ENCODE peak calls at places on chromosomes 6 and 20, in eight cellular contexts. Z, R, O, I, Q, K, F and C are unnamed samples.

GRCh38 chr6:166005401-166005845 is 162.2 kb downstream of the TBXT start:
- DNase-seq in Z (no peak), R (no peak), O (peak), I (no peak), Q (no peak), K (no peak), F (peak), C (no peak)

GRCh38 chr20:32501709-32502108 is 83.4 kb downstream of the NOL4L start:
- DNase-seq in Z (no peak), R (no peak), O (no peak), I (no peak), Q (no peak), K (no peak), F (no peak), C (no peak)

GRCh38 chr20:40860487-40860902 is 168.1 kb upstream of the TOP1 start:
- DNase-seq in Z (no peak), R (no peak), O (no peak), I (no peak), Q (peak), K (no peak), F (no peak), C (no peak)

GRCh38 chr6:131765081-131765852 is 42.6 kb upstream of the ENPP1 start:
- DNase-seq in Z (no peak), R (no peak), O (peak), I (no peak), Q (no peak), K (no peak), F (no peak), C (no peak)

GRCh38 chr6:168851460-168852103 is 402.1 kb downstream of the THBS2 start:
- DNase-seq in Z (no peak), R (no peak), O (no peak), I (no peak), Q (no peak), K (no peak), F (no peak), C (no peak)

GRCh38 chr6:5638666-5639065 is 368.1 kb downstream of the NRN1 start:
- DNase-seq in Z (no peak), R (no peak), O (no peak), I (no peak), Q (no peak), K (no peak), F (no peak), C (no peak)

GRCh38 chr20:58549681-58550542 is 34.7 kb upstream of the APCDD1L start:
- DNase-seq in Z (no peak), R (no peak), O (no peak), I (no peak), Q (no peak), K (no peak), F (no peak), C (no peak)

GRCh38 chr20:63253438-63254236 is 626 bp downstream of the NKAIN4 start:
- DNase-seq in Z (no peak), R (no peak), O (peak), I (no peak), Q (no peak), K (no peak), F (no peak), C (peak)

GRCh38 chr20:34249291-34249690 is 8.1 kb downstream of the ASIP start:
- DNase-seq in Z (no peak), R (no peak), O (no peak), I (peak), Q (peak), K (peak), F (no peak), C (no peak)

GRCh38 chr20:47543006-47543431 is 41.3 kb downstream of the NCOA3 start:
- DNase-seq in Z (no peak), R (no peak), O (peak), I (no peak), Q (no peak), K (no peak), F (no peak), C (no peak)

GRCh38 chr6:21189721-21190120 is 403.8 kb upstream of the SOX4 start:
- DNase-seq in Z (no peak), R (no peak), O (no peak), I (no peak), Q (no peak), K (no peak), F (no peak), C (no peak)

GRCh38 chr6:33015798-33016197 is 6.4 kb upstream of the HLA-DOA start:
- DNase-seq in Z (no peak), R (no peak), O (no peak), I (no peak), Q (no peak), K (no peak), F (no peak), C (no peak)

GRCh38 chr6:90907931-90908655 is 321.2 kb upstream of the MAP3K7 start:
- DNase-seq in Z (no peak), R (no peak), O (no peak), I (no peak), Q (no peak), K (no peak), F (no peak), C (no peak)

GRCh38 chr6:13146429-13146828 is 181.9 kb downstream of the TBC1D7 start:
- DNase-seq in Z (no peak), R (no peak), O (no peak), I (no peak), Q (no peak), K (no peak), F (no peak), C (no peak)

GRCh38 chr6:3517350-3517749 is 60.5 kb upstream of the SLC22A23 start:
- DNase-seq in Z (no peak), R (no peak), O (no peak), I (no peak), Q (peak), K (no peak), F (no peak), C (no peak)

GRCh38 chr6:32969685-32970412 is 1.5 kb downstream of the BRD2 start:
- DNase-seq in Z (peak), R (peak), O (peak), I (peak), Q (peak), K (peak), F (peak), C (peak)